ENCODE peak calls at places on chromosome 22, in ten cellular contexts. U, R, V, D, E, H, Z, F, T and P are unnamed samples.

GRCh38 chr22:26708256-26709009 is 51.0 kb downstream of the MIAT start:
- DNase-seq in U (no peak), R (no peak), V (no peak), D (no peak), E (no peak), H (no peak), Z (no peak), F (no peak), T (no peak), P (no peak)

GRCh38 chr22:26550498-26551033 is 38.3 kb upstream of the TFIP11 start:
- DNase-seq in U (peak), R (peak), V (no peak), D (peak), E (no peak), H (peak), Z (peak), F (no peak), T (peak), P (no peak)

GRCh38 chr22:49853981-49854791 is 542 bp downstream of the ZBED4 start:
- DNase-seq in U (no peak), R (peak), V (no peak), D (peak), E (peak), H (no peak), Z (no peak), F (no peak), T (no peak), P (peak)

GRCh38 chr22:28143206-28143605 is 224.2 kb upstream of the PITPNB start:
- DNase-seq in U (no peak), R (no peak), V (no peak), D (no peak), E (no peak), H (no peak), Z (no peak), F (no peak), T (no peak), P (no peak)

GRCh38 chr22:20605328-20605727 is 97.9 kb downstream of the MED15 start:
- DNase-seq in U (no peak), R (no peak), V (no peak), D (no peak), E (no peak), H (no peak), Z (no peak), F (no peak), T (no peak), P (no peak)

GRCh38 chr22:38632528-38632927 is 23.7 kb downstream of the FAM227A start:
- DNase-seq in U (no peak), R (no peak), V (no peak), D (no peak), E (no peak), H (no peak), Z (no peak), F (no peak), T (no peak), P (no peak)

GRCh38 chr22:35892192-35892591 is 136.4 kb downstream of the RBFOX2 start:
- DNase-seq in U (no peak), R (peak), V (no peak), D (no peak), E (no peak), H (no peak), Z (peak), F (no peak), T (no peak), P (no peak)

GRCh38 chr22:26702906-26703830 is 45.8 kb downstream of the MIAT start:
- DNase-seq in U (no peak), R (peak), V (no peak), D (no peak), E (no peak), H (no peak), Z (no peak), F (no peak), T (no peak), P (no peak)

GRCh38 chr22:41417622-41418390 is 28.8 kb downstream of the TOB2 start:
- DNase-seq in U (no peak), R (peak), V (no peak), D (peak), E (no peak), H (no peak), Z (no peak), F (no peak), T (peak), P (peak)

GRCh38 chr22:45585437-45585755 is 82.7 kb downstream of the FBLN1 start:
- DNase-seq in U (no peak), R (no peak), V (no peak), D (no peak), E (no peak), H (no peak), Z (no peak), F (no peak), T (no peak), P (no peak)

GRCh38 chr22:46866591-46866990 is 104.1 kb downstream of the TBC1D22A start:
- DNase-seq in U (peak), R (peak), V (no peak), D (no peak), E (no peak), H (peak), Z (peak), F (no peak), T (no peak), P (no peak)

GRCh38 chr22:27748355-27749168 is 53.0 kb downstream of the MN1 start:
- DNase-seq in U (no peak), R (peak), V (peak), D (no peak), E (no peak), H (no peak), Z (peak), F (no peak), T (no peak), P (no peak)

GRCh38 chr22:41862160-41862529 is 29.2 kb downstream of the SREBF2 start:
- DNase-seq in U (no peak), R (no peak), V (no peak), D (no peak), E (no peak), H (no peak), Z (no peak), F (no peak), T (no peak), P (no peak)

GRCh38 chr22:23054531-23055257 is 15.6 kb upstream of the GNAZ start:
- DNase-seq in U (no peak), R (no peak), V (no peak), D (no peak), E (no peak), H (no peak), Z (no peak), F (no peak), T (no peak), P (no peak)

GRCh38 chr22:30182833-30183232 is 63.7 kb downstream of the LIF start:
- DNase-seq in U (no peak), R (no peak), V (no peak), D (no peak), E (no peak), H (no peak), Z (no peak), F (no peak), T (no peak), P (no peak)

GRCh38 chr22:21660904-21661303 is 4.9 kb upstream of the PPIL2 start:
- DNase-seq in U (no peak), R (no peak), V (no peak), D (no peak), E (no peak), H (no peak), Z (no peak), F (no peak), T (no peak), P (no peak)

GRCh38 chr22:25027959-25028840 is 75.7 kb downstream of the KIAA1671 start:
- DNase-seq in U (no peak), R (peak), V (no peak), D (no peak), E (peak), H (peak), Z (no peak), F (no peak), T (no peak), P (peak)

GRCh38 chr22:42080287-42080686 is 787 bp downstream of the SMDT1 start:
- DNase-seq in U (no peak), R (peak), V (no peak), D (peak), E (no peak), H (no peak), Z (no peak), F (no peak), T (no peak), P (peak)

GRCh38 chr22:42857845-42858481 is 890 bp upstream of the ARFGAP3 start:
- DNase-seq in U (no peak), R (peak), V (no peak), D (peak), E (no peak), H (no peak), Z (no peak), F (no peak), T (no peak), P (peak)

GRCh38 chr22:21673534-21674321 is 7.9 kb downstream of the PPIL2 start:
- DNase-seq in U (no peak), R (no peak), V (no peak), D (no peak), E (no peak), H (no peak), Z (no peak), F (no peak), T (no peak), P (no peak)

GRCh38 chr22:50612168-50612714 is 11.6 kb downstream of the MAPK8IP2 start:
- DNase-seq in U (no peak), R (no peak), V (no peak), D (no peak), E (no peak), H (no peak), Z (no peak), F (no peak), T (no peak), P (no peak)

GRCh38 chr22:34111210-34111824 is 191.0 kb upstream of the LARGE1 start:
- DNase-seq in U (peak), R (peak), V (peak), D (no peak), E (peak), H (peak), Z (no peak), F (no peak), T (no peak), P (peak)

GRCh38 chr22:25051073-25051472 is 98.6 kb downstream of the KIAA1671 start:
- DNase-seq in U (no peak), R (no peak), V (no peak), D (no peak), E (no peak), H (no peak), Z (no peak), F (no peak), T (no peak), P (peak)

GRCh38 chr22:42856179-42856864 is 751 bp downstream of the ARFGAP3 start:
- DNase-seq in U (no peak), R (peak), V (no peak), D (peak), E (no peak), H (no peak), Z (no peak), F (no peak), T (peak), P (peak)

GRCh38 chr22:30325724-30326703 is 727 bp downstream of the TBC1D10A start:
- DNase-seq in U (no peak), R (no peak), V (no peak), D (no peak), E (no peak), H (no peak), Z (no peak), F (no peak), T (peak), P (no peak)

GRCh38 chr22:26043031-26043430 is 126.2 kb upstream of the SEZ6L start:
- DNase-seq in U (no peak), R (no peak), V (no peak), D (no peak), E (no peak), H (no peak), Z (no peak), F (no peak), T (no peak), P (no peak)

GRCh38 chr22:36470162-36470993 is 11.1 kb downstream of the TXN2 start:
- DNase-seq in U (no peak), R (peak), V (peak), D (peak), E (peak), H (peak), Z (no peak), F (peak), T (peak), P (peak)

GRCh38 chr22:50326959-50327710 is at the start of gene DENND6B:
- DNase-seq in U (no peak), R (peak), V (peak), D (peak), E (peak), H (peak), Z (no peak), F (peak), T (peak), P (peak)

GRCh38 chr22:23127055-23127756 is 14.6 kb downstream of the RSPH14 start:
- DNase-seq in U (no peak), R (no peak), V (no peak), D (no peak), E (no peak), H (no peak), Z (no peak), F (no peak), T (no peak), P (no peak)